ENCODE peak calls at places on chromosomes 12 and 14, in six cellular contexts. D, R, U, P, Q and C are unnamed samples.
A peak's percentile ranks its signal among the peaks of the same experiment; 100 is the strongest.

GRCh38 chr14:52338282-52338681 is 24.2 kb downstream of the PTGER2 start:
- DNase-seq in D (no peak), R (peak; percentile 61), U (no peak), P (no peak), Q (no peak), C (no peak)

GRCh38 chr12:3361156-3361555 is 129.8 kb upstream of the PRMT8 start:
- DNase-seq in D (no peak), R (no peak), U (no peak), P (no peak), Q (no peak), C (peak; percentile 63)

GRCh38 chr14:74510211-74510931 is 16.8 kb downstream of the ISCA2 start:
- DNase-seq in D (no peak), R (peak; percentile 56), U (no peak), P (no peak), Q (no peak), C (no peak)

GRCh38 chr12:20492251-20492728 is 124.0 kb downstream of the PDE3A start:
- DNase-seq in D (no peak), R (peak; percentile 60), U (no peak), P (no peak), Q (no peak), C (no peak)

GRCh38 chr14:22524784-22525161 is 64.3 kb downstream of the DAD1 start:
- DNase-seq in D (no peak), R (no peak), U (no peak), P (no peak), Q (no peak), C (no peak)

GRCh38 chr14:91858536-91859275 is 8.6 kb downstream of the TC2N start:
- DNase-seq in D (no peak), R (peak; percentile 44), U (no peak), P (no peak), Q (no peak), C (no peak)

GRCh38 chr14:24368215-24368561 is 204 bp downstream of the NFATC4 start:
- DNase-seq in D (no peak), R (no peak), U (no peak), P (no peak), Q (no peak), C (no peak)

GRCh38 chr12:109540526-109541411 is 32.5 kb downstream of the MMAB start:
- DNase-seq in D (no peak), R (no peak), U (no peak), P (no peak), Q (no peak), C (no peak)

GRCh38 chr12:123660328-123660727 is 10.6 kb upstream of the TCTN2 start:
- DNase-seq in D (no peak), R (peak; percentile 49), U (no peak), P (no peak), Q (no peak), C (no peak)

GRCh38 chr12:45745861-45746277 is 16.4 kb downstream of the ARID2 start:
- DNase-seq in D (no peak), R (peak; percentile 32), U (no peak), P (no peak), Q (no peak), C (no peak)

GRCh38 chr12:52813885-52814709 is at the start of gene KRT4:
- DNase-seq in D (no peak), R (no peak), U (no peak), P (no peak), Q (no peak), C (no peak)

GRCh38 chr12:94184995-94185711 is 36.8 kb downstream of the PLXNC1 start:
- DNase-seq in D (no peak), R (no peak), U (no peak), P (no peak), Q (no peak), C (no peak)

GRCh38 chr12:11685716-11686115 is 36.2 kb downstream of the ETV6 start:
- DNase-seq in D (no peak), R (peak; percentile 27), U (no peak), P (no peak), Q (no peak), C (no peak)

GRCh38 chr14:56561586-56561985 is 18.0 kb upstream of the TMEM260 start:
- DNase-seq in D (no peak), R (no peak), U (no peak), P (no peak), Q (no peak), C (no peak)

GRCh38 chr12:6341439-6342139 is at the start of gene TNFRSF1A:
- DNase-seq in D (peak; percentile 33), R (peak; percentile 84), U (no peak), P (no peak), Q (no peak), C (peak; percentile 84)

GRCh38 chr12:107091381-107091780 is 2.0 kb downstream of the CRY1 start:
- DNase-seq in D (no peak), R (peak; percentile 64), U (no peak), P (peak; percentile 10), Q (no peak), C (no peak)